ENCODE peak calls at places on chromosomes 6 and 20, in eight cellular contexts. Z is lower lobe of right lung; D is activated naive CD4-positive, alpha-beta T cell treated with Interleukin-2 at 50 U/mL for 16 hours; P is EH; W is stimulated activated CD4-positive, alpha-beta T cell treated with anti-CD3 and anti-CD28 coated beads, Interleukin-1b, Interleukin-23, amount 100 ng/mL, for 1 hour; G is NCI-H1694 treated with DMSO at 0.1 percent for 48 hours; X is cardiac septum; R is head of caudate nucleus. Q is an unnamed sample.

GRCh38 chr6:64520050-64520449 is 884.4 kb downstream of the PHF3 start:
- DNase-seq in Z (no peak), D (no peak), P (peak), W (no peak), G (no peak), X (no peak), R (no peak), Q (no peak)

GRCh38 chr6:128327890-128328289 is 192.5 kb downstream of the PTPRK start:
- DNase-seq in Z (no peak), D (peak), P (peak), W (no peak), G (no peak), X (no peak), R (no peak), Q (peak)

GRCh38 chr6:108841377-108841855 is 6.8 kb upstream of the ARMC2 start:
- DNase-seq in Z (peak), D (no peak), P (no peak), W (no peak), G (no peak), X (no peak), R (no peak), Q (no peak)

GRCh38 chr20:2485080-2485479 is 14.5 kb upstream of the SNRPB start:
- DNase-seq in Z (no peak), D (no peak), P (no peak), W (no peak), G (no peak), X (no peak), R (no peak), Q (no peak)

GRCh38 chr6:54282186-54282585 is 26.1 kb upstream of the TINAG start:
- DNase-seq in Z (no peak), D (no peak), P (peak), W (no peak), G (no peak), X (no peak), R (no peak), Q (no peak)

GRCh38 chr6:160378218-160378617 is 30.0 kb downstream of the SLC22A3 start:
- DNase-seq in Z (no peak), D (no peak), P (no peak), W (no peak), G (no peak), X (no peak), R (no peak), Q (no peak)

GRCh38 chr6:141675957-141676356 is 456.8 kb upstream of the GJE1 start:
- DNase-seq in Z (no peak), D (no peak), P (peak), W (no peak), G (peak), X (no peak), R (no peak), Q (no peak)

GRCh38 chr6:13733178-13733851 is 21.7 kb upstream of the RANBP9 start:
- DNase-seq in Z (peak), D (no peak), P (peak), W (no peak), G (no peak), X (peak), R (no peak), Q (no peak)

GRCh38 chr20:40506567-40506966 is 182.5 kb downstream of the MAFB start:
- DNase-seq in Z (peak), D (no peak), P (peak), W (no peak), G (no peak), X (peak), R (peak), Q (no peak)

GRCh38 chr20:21259346-21259745 is 43.8 kb upstream of the XRN2 start:
- DNase-seq in Z (no peak), D (no peak), P (no peak), W (no peak), G (no peak), X (no peak), R (peak), Q (no peak)

GRCh38 chr20:63890201-63890576 is 4.7 kb upstream of the DNAJC5 start:
- DNase-seq in Z (no peak), D (no peak), P (peak), W (no peak), G (no peak), X (no peak), R (no peak), Q (no peak)

GRCh38 chr6:107786179-107786578 is 37.9 kb downstream of the SCML4 start:
- DNase-seq in Z (no peak), D (no peak), P (no peak), W (no peak), G (no peak), X (no peak), R (no peak), Q (no peak)

GRCh38 chr6:39933669-39934059 is 598 bp downstream of the MOCS1 start:
- DNase-seq in Z (no peak), D (no peak), P (no peak), W (no peak), G (no peak), X (no peak), R (no peak), Q (no peak)

GRCh38 chr6:162942860-162943259 is 215.1 kb downstream of the PACRG start:
- DNase-seq in Z (no peak), D (no peak), P (peak), W (no peak), G (no peak), X (no peak), R (no peak), Q (no peak)

Q was measured in CD8-positive, alpha-beta memory T cell.